ENCODE peak calls at places on chromosomes 1 and 21, in nine cellular contexts. One of them, this sample, is unnamed.

GRCh38 chr1:107430540-107431228 is 289.8 kb downstream of the NTNG1 start:
- DNase-seq in AG09309: peak; percentile 17
- DNase-seq in fibroblast of villous mesenchyme: peak; percentile 39
- DNase-seq in thoracic aorta: no peak
- DNase-seq in spleen: no peak
- DNase-seq in heart left ventricle: no peak
- DNase-seq in GM12865: peak; percentile 82
- DNase-seq in fibroblast of lung: peak; percentile 42
- DNase-seq in right lobe of liver: peak; percentile 59
- DNase-seq in this sample: peak; percentile 31

GRCh38 chr1:215554865-215555264 is 12.2 kb upstream of the KCTD3 start:
- DNase-seq in AG09309: no peak
- DNase-seq in fibroblast of villous mesenchyme: no peak
- DNase-seq in thoracic aorta: no peak
- DNase-seq in spleen: no peak
- DNase-seq in heart left ventricle: no peak
- DNase-seq in GM12865: no peak
- DNase-seq in fibroblast of lung: no peak
- DNase-seq in right lobe of liver: no peak
- DNase-seq in this sample: no peak

GRCh38 chr1:229002037-229002436 is 266.8 kb downstream of the RHOU start:
- DNase-seq in AG09309: no peak
- DNase-seq in fibroblast of villous mesenchyme: no peak
- DNase-seq in thoracic aorta: no peak
- DNase-seq in spleen: no peak
- DNase-seq in heart left ventricle: no peak
- DNase-seq in GM12865: no peak
- DNase-seq in fibroblast of lung: no peak
- DNase-seq in right lobe of liver: no peak
- DNase-seq in this sample: no peak

GRCh38 chr1:63674238-63674864 is 81.1 kb downstream of the PGM1 start:
- DNase-seq in AG09309: peak; percentile 46
- DNase-seq in fibroblast of villous mesenchyme: peak; percentile 80
- DNase-seq in thoracic aorta: peak; percentile 50
- DNase-seq in spleen: no peak
- DNase-seq in heart left ventricle: peak; percentile 65
- DNase-seq in GM12865: peak; percentile 56
- DNase-seq in fibroblast of lung: peak; percentile 92
- DNase-seq in right lobe of liver: peak; percentile 82
- DNase-seq in this sample: peak; percentile 77

GRCh38 chr1:43935711-43936427 is 2.3 kb downstream of the ARTN start:
- DNase-seq in AG09309: no peak
- DNase-seq in fibroblast of villous mesenchyme: no peak
- DNase-seq in thoracic aorta: no peak
- DNase-seq in spleen: no peak
- DNase-seq in heart left ventricle: no peak
- DNase-seq in GM12865: no peak
- DNase-seq in fibroblast of lung: no peak
- DNase-seq in right lobe of liver: no peak
- DNase-seq in this sample: no peak

GRCh38 chr1:223811634-223812101 is 34.1 kb downstream of the TP53BP2 start:
- DNase-seq in AG09309: peak; percentile 16
- DNase-seq in fibroblast of villous mesenchyme: peak; percentile 57
- DNase-seq in thoracic aorta: no peak
- DNase-seq in spleen: no peak
- DNase-seq in heart left ventricle: no peak
- DNase-seq in GM12865: peak; percentile 29
- DNase-seq in fibroblast of lung: peak; percentile 37
- DNase-seq in right lobe of liver: no peak
- DNase-seq in this sample: peak; percentile 45

GRCh38 chr1:114428083-114428754 is 82.8 kb downstream of the TRIM33 start:
- DNase-seq in AG09309: no peak
- DNase-seq in fibroblast of villous mesenchyme: peak; percentile 31
- DNase-seq in thoracic aorta: no peak
- DNase-seq in spleen: no peak
- DNase-seq in heart left ventricle: no peak
- DNase-seq in GM12865: peak; percentile 16
- DNase-seq in fibroblast of lung: no peak
- DNase-seq in right lobe of liver: no peak
- DNase-seq in this sample: peak; percentile 23

GRCh38 chr21:44592446-44593365 is at the start of gene KRTAP10-6:
- DNase-seq in AG09309: no peak
- DNase-seq in fibroblast of villous mesenchyme: no peak
- DNase-seq in thoracic aorta: no peak
- DNase-seq in spleen: no peak
- DNase-seq in heart left ventricle: no peak
- DNase-seq in GM12865: no peak
- DNase-seq in fibroblast of lung: no peak
- DNase-seq in right lobe of liver: no peak
- DNase-seq in this sample: no peak

GRCh38 chr1:41631971-41632370 is 147.5 kb upstream of the EDN2 start:
- DNase-seq in AG09309: no peak
- DNase-seq in fibroblast of villous mesenchyme: peak; percentile 43
- DNase-seq in thoracic aorta: no peak
- DNase-seq in spleen: no peak
- DNase-seq in heart left ventricle: no peak
- DNase-seq in GM12865: no peak
- DNase-seq in fibroblast of lung: peak; percentile 75
- DNase-seq in right lobe of liver: peak; percentile 15
- DNase-seq in this sample: peak; percentile 57

GRCh38 chr1:35577071-35577998 is 4.2 kb downstream of the TFAP2E start:
- DNase-seq in AG09309: no peak
- DNase-seq in fibroblast of villous mesenchyme: peak; percentile 20
- DNase-seq in thoracic aorta: no peak
- DNase-seq in spleen: peak; percentile 95
- DNase-seq in heart left ventricle: peak; percentile 83
- DNase-seq in GM12865: peak; percentile 83
- DNase-seq in fibroblast of lung: no peak
- DNase-seq in right lobe of liver: no peak
- DNase-seq in this sample: no peak

GRCh38 chr1:167642501-167642826 is 12.4 kb downstream of the RCSD1 start:
- DNase-seq in AG09309: no peak
- DNase-seq in fibroblast of villous mesenchyme: no peak
- DNase-seq in thoracic aorta: no peak
- DNase-seq in spleen: no peak
- DNase-seq in heart left ventricle: no peak
- DNase-seq in GM12865: no peak
- DNase-seq in fibroblast of lung: no peak
- DNase-seq in right lobe of liver: no peak
- DNase-seq in this sample: no peak

GRCh38 chr1:153485880-153486279 is 25.4 kb upstream of the S100A7 start:
- DNase-seq in AG09309: no peak
- DNase-seq in fibroblast of villous mesenchyme: no peak
- DNase-seq in thoracic aorta: no peak
- DNase-seq in spleen: no peak
- DNase-seq in heart left ventricle: no peak
- DNase-seq in GM12865: no peak
- DNase-seq in fibroblast of lung: peak; percentile 64
- DNase-seq in right lobe of liver: no peak
- DNase-seq in this sample: no peak

GRCh38 chr1:67274623-67275325 is 32.9 kb upstream of the IL12RB2 start:
- DNase-seq in AG09309: no peak
- DNase-seq in fibroblast of villous mesenchyme: no peak
- DNase-seq in thoracic aorta: no peak
- DNase-seq in spleen: no peak
- DNase-seq in heart left ventricle: no peak
- DNase-seq in GM12865: peak; percentile 72
- DNase-seq in fibroblast of lung: no peak
- DNase-seq in right lobe of liver: no peak
- DNase-seq in this sample: no peak

GRCh38 chr1:1550591-1551432 is 10.4 kb upstream of the TMEM240 start:
- DNase-seq in AG09309: no peak
- DNase-seq in fibroblast of villous mesenchyme: peak; percentile 59
- DNase-seq in thoracic aorta: no peak
- DNase-seq in spleen: no peak
- DNase-seq in heart left ventricle: no peak
- DNase-seq in GM12865: no peak
- DNase-seq in fibroblast of lung: no peak
- DNase-seq in right lobe of liver: no peak
- DNase-seq in this sample: peak; percentile 61

GRCh38 chr1:226526801-226527595 is 21.6 kb upstream of the STUM start:
- DNase-seq in AG09309: no peak
- DNase-seq in fibroblast of villous mesenchyme: peak; percentile 29
- DNase-seq in thoracic aorta: no peak
- DNase-seq in spleen: no peak
- DNase-seq in heart left ventricle: no peak
- DNase-seq in GM12865: peak; percentile 18
- DNase-seq in fibroblast of lung: no peak
- DNase-seq in right lobe of liver: no peak
- DNase-seq in this sample: no peak

GRCh38 chr1:22680736-22681135 is 27.7 kb downstream of the C1QB start:
- DNase-seq in AG09309: no peak
- DNase-seq in fibroblast of villous mesenchyme: no peak
- DNase-seq in thoracic aorta: no peak
- DNase-seq in spleen: no peak
- DNase-seq in heart left ventricle: no peak
- DNase-seq in GM12865: no peak
- DNase-seq in fibroblast of lung: no peak
- DNase-seq in right lobe of liver: no peak
- DNase-seq in this sample: no peak

GRCh38 chr1:156801409-156802121 is 15.1 kb downstream of the SH2D2A start:
- DNase-seq in AG09309: peak; percentile 95
- DNase-seq in fibroblast of villous mesenchyme: peak; percentile 96
- DNase-seq in thoracic aorta: no peak
- DNase-seq in spleen: no peak
- DNase-seq in heart left ventricle: no peak
- DNase-seq in GM12865: no peak
- DNase-seq in fibroblast of lung: peak; percentile 90
- DNase-seq in right lobe of liver: no peak
- DNase-seq in this sample: peak; percentile 97

DNA sequence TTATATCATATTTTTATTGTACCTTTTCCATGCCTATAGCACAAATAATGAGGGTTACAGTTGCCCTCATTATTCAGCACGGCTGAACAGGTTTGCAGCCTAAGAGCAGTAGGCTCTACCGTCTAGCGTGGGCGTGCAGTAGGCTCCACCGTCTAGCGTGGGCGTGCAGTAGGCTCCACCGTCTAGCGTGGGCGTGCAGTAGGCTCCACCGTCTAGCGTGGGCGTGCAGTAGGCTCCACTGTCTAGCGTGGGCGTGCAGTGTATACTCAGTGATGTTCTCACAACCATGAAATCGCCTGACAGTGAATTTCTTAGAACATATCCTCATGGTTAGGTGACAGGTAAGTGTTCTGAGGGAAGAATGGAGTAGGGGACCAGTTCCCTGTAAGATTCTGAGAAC is 84.9 kb downstream of the DYRK1A start:
- DNase-seq in AG09309: no peak
- DNase-seq in fibroblast of villous mesenchyme: no peak
- DNase-seq in thoracic aorta: no peak
- DNase-seq in spleen: no peak
- DNase-seq in heart left ventricle: no peak
- DNase-seq in GM12865: no peak
- DNase-seq in fibroblast of lung: no peak
- DNase-seq in right lobe of liver: no peak
- DNase-seq in this sample: no peak
- TF ChIP-seq CTCF in AG09309: no peak
- TF ChIP-seq CTCF in fibroblast of villous mesenchyme: no peak
- TF ChIP-seq CTCF in thoracic aorta: no peak
- TF ChIP-seq CTCF in spleen: no peak
- TF ChIP-seq CTCF in heart left ventricle: no peak
- TF ChIP-seq CTCF in GM12865: no peak
- TF ChIP-seq CTCF in fibroblast of lung: no peak
- TF ChIP-seq CTCF in right lobe of liver: no peak
- TF ChIP-seq CTCF in this sample: no peak

GRCh38 chr1:85578321-85579295 is 2.0 kb upstream of the CCN1 start:
- DNase-seq in AG09309: peak; percentile 98
- DNase-seq in fibroblast of villous mesenchyme: peak; percentile 96
- DNase-seq in thoracic aorta: no peak
- DNase-seq in spleen: no peak
- DNase-seq in heart left ventricle: no peak
- DNase-seq in GM12865: no peak
- DNase-seq in fibroblast of lung: peak; percentile 99
- DNase-seq in right lobe of liver: no peak
- DNase-seq in this sample: peak; percentile 99
- H3K4me3 ChIP-seq in AG09309: peak overlapping the region; percentile 83
- H3K4me3 ChIP-seq in fibroblast of villous mesenchyme: peak overlapping the region; percentile 100
- H3K4me3 ChIP-seq in thoracic aorta: peak overlapping the region; percentile 75
- H3K4me3 ChIP-seq in spleen: peak overlapping the region; percentile 59
- H3K4me3 ChIP-seq in heart left ventricle: peak overlapping the region; percentile 97
- H3K4me3 ChIP-seq in GM12865: no peak overlapping the region
- H3K4me3 ChIP-seq in fibroblast of lung: peak overlapping the region; percentile 97
- H3K4me3 ChIP-seq in right lobe of liver: peak overlapping the region; percentile 77
- H3K4me3 ChIP-seq in this sample: peak overlapping the region; percentile 98

DNA sequence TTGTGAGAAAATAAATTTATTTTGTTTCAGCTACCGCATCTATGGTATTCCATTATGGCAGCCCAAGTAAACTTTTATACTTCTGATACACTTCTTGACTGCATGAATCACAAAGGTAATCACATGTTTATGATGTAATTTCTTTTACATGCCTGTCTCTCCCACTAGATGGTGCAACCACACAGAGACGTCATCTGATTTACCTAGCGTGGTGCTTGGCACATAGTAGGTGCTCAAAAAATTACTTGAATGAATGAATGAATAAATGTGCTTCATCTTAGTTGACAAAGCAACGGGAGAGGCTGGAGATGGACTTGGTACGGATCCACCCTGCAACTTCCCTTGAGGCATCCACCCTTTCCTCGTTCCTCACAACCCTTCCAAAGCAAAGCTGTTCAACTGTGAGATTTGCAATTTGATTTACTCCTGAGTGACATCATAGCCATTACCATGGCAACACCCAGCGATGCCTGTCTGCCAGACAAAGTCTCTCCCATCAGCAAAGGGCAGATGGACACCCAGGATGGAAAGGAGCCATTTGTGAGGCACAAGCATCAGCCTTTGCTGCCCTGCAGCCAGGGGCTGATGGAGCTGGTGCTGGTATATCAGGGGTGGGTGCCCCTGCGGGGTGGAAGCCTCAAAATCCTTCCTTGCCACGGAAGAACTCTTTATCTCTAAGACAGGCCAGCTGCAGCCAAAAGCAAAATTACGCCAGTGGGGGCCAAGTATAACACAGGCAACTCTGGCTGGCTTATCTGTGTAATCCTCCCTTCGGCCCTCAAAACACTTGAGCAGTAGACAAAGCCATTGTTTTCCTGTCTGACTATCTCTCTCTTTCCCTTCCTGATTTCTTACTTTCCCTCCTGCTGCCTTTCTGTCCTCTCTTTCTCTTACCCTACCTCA is 18.9 kb upstream of the VWA5B1 start:
- DNase-seq in AG09309: no peak
- DNase-seq in fibroblast of villous mesenchyme: no peak
- DNase-seq in thoracic aorta: no peak
- DNase-seq in spleen: no peak
- DNase-seq in heart left ventricle: no peak
- DNase-seq in GM12865: no peak
- DNase-seq in fibroblast of lung: no peak
- DNase-seq in right lobe of liver: no peak
- DNase-seq in this sample: no peak
- TF ChIP-seq CTCF in AG09309: no peak
- TF ChIP-seq CTCF in fibroblast of villous mesenchyme: no peak
- TF ChIP-seq CTCF in thoracic aorta: no peak
- TF ChIP-seq CTCF in spleen: no peak
- TF ChIP-seq CTCF in heart left ventricle: no peak
- TF ChIP-seq CTCF in GM12865: no peak
- TF ChIP-seq CTCF in fibroblast of lung: no peak
- TF ChIP-seq CTCF in right lobe of liver: no peak
- TF ChIP-seq CTCF in this sample: no peak

DNA sequence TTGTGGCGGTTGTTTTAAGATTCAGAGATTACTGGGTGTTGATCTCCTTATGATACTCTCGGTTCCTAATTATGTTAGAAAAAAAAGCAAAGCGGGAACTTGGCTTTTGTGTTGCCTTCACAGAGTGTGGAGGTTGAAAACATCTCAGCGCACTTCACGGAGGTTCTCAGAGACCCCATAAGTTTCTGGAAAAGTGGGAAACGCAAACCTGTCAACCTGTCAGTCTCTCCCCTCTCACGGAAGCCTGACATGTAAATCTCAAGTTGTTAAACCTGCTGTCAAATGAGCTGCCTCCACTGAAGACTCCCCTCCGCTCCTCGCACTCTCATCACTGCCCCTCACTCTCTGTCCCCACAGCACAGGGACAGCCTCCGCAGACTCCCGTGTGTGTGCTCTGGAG is 405.7 kb downstream of the KIF26B start:
- DNase-seq in AG09309: no peak
- DNase-seq in fibroblast of villous mesenchyme: no peak
- DNase-seq in thoracic aorta: no peak
- DNase-seq in spleen: no peak
- DNase-seq in heart left ventricle: no peak
- DNase-seq in GM12865: no peak
- DNase-seq in fibroblast of lung: no peak
- DNase-seq in right lobe of liver: no peak
- DNase-seq in this sample: no peak
- H3K4me3 ChIP-seq in AG09309: no peak overlapping the region
- H3K4me3 ChIP-seq in fibroblast of villous mesenchyme: no peak overlapping the region
- H3K4me3 ChIP-seq in thoracic aorta: no peak overlapping the region
- H3K4me3 ChIP-seq in spleen: no peak overlapping the region
- H3K4me3 ChIP-seq in heart left ventricle: no peak overlapping the region
- H3K4me3 ChIP-seq in GM12865: no peak overlapping the region
- H3K4me3 ChIP-seq in fibroblast of lung: no peak overlapping the region
- H3K4me3 ChIP-seq in right lobe of liver: no peak overlapping the region
- H3K4me3 ChIP-seq in this sample: no peak overlapping the region